ENCODE peak calls at places on chromosomes 2 and 18, in nine cellular contexts. G is NCI-H774; H is activated T-cell treated with anti-CD3 and anti-CD28 coated beads, Interleukin-2, amount 50 U/mL, for 72 hours; I is T47D; S is NCI-H446; A is H7; Y is GDM1; T is A172; X is substantia nigra. L is an unnamed sample.

GRCh38 chr2:195477248-195477995 is 179.6 kb upstream of the SLC39A10 start:
- DNase-seq in S (no peak), T (peak; percentile 75), I (no peak), G (no peak), Y (no peak), H (no peak), X (no peak), A (no peak), L (no peak)

GRCh38 chr18:45792551-45793294 is 32.8 kb upstream of the SIGLEC15 start:
- DNase-seq in S (no peak), X (no peak), G (no peak), T (no peak), H (no peak), I (no peak), Y (no peak), A (no peak), L (no peak)

GRCh38 chr2:43642363-43642762 is 5.3 kb downstream of the PLEKHH2 start:
- DNase-seq in G (no peak), I (no peak), S (no peak), Y (no peak), H (no peak), A (no peak), X (no peak), T (no peak), L (no peak)

GRCh38 chr2:37829616-37830385 is 95.3 kb upstream of the RMDN2 start:
- DNase-seq in A (no peak), I (no peak), G (no peak), X (no peak), T (no peak), Y (no peak), S (no peak), H (no peak), L (no peak)

GRCh38 chr2:152729844-152730243 is 11.4 kb downstream of the ARL6IP6 start:
- DNase-seq in G (no peak), S (no peak), Y (no peak), X (no peak), I (no peak), A (no peak), T (no peak), H (no peak), L (no peak)

GRCh38 chr2:12685145-12685544 is 31.6 kb upstream of the TRIB2 start:
- DNase-seq in Y (no peak), S (no peak), H (no peak), A (no peak), I (no peak), G (no peak), X (no peak), T (no peak), L (no peak)

GRCh38 chr2:154427453-154427852 is 271.0 kb upstream of the KCNJ3 start:
- DNase-seq in S (no peak), Y (no peak), H (no peak), A (no peak), T (no peak), X (no peak), I (no peak), G (no peak), L (no peak)

GRCh38 chr2:58449286-58450010 is 208.3 kb upstream of the FANCL start:
- DNase-seq in A (peak; percentile 18), G (no peak), I (no peak), T (peak; percentile 18), H (no peak), S (peak; percentile 42), Y (no peak), X (no peak), L (no peak)

GRCh38 chr18:7945882-7946281 is 378.8 kb downstream of the PTPRM start:
- DNase-seq in S (no peak), T (peak; percentile 79), A (no peak), X (no peak), I (no peak), H (no peak), Y (no peak), G (no peak), L (no peak)

GRCh38 chr2:59947917-59948534 is 605.4 kb downstream of the BCL11A start:
- DNase-seq in Y (no peak), T (no peak), A (no peak), I (no peak), S (no peak), G (no peak), X (no peak), H (no peak), L (no peak)

GRCh38 chr18:2656237-2657042 is 914 bp downstream of the SMCHD1 start:
- DNase-seq in X (no peak), T (peak; percentile 20), H (peak; percentile 51), A (peak; percentile 71), I (peak; percentile 11), G (no peak), S (no peak), Y (no peak), L (no peak)

GRCh38 chr2:223247136-223247535 is 195.1 kb downstream of the KCNE4 start:
- DNase-seq in S (peak; percentile 55), A (peak; percentile 9), X (no peak), T (peak; percentile 45), H (no peak), G (no peak), I (no peak), Y (no peak), L (no peak)

GRCh38 chr2:168552450-168552856 is 96.4 kb downstream of the CERS6 start:
- DNase-seq in H (no peak), Y (no peak), X (no peak), I (no peak), T (no peak), A (peak; percentile 67), G (peak; percentile 75), S (no peak), L (no peak)

GRCh38 chr2:128316777-128317185 is 1.9 kb downstream of the HS6ST1 start:
- DNase-seq in H (no peak), G (no peak), S (no peak), X (no peak), A (no peak), Y (no peak), T (no peak), I (no peak), L (no peak)

GRCh38 chr2:25685741-25686140 is 12.4 kb upstream of the DTNB start:
- DNase-seq in H (no peak), A (no peak), X (no peak), T (no peak), G (peak; percentile 54), Y (no peak), S (no peak), I (no peak), L (no peak)

GRCh38 chr2:195622966-195623365 is 34.1 kb upstream of the SLC39A10 start:
- DNase-seq in T (no peak), G (no peak), H (no peak), A (no peak), I (no peak), X (no peak), S (no peak), Y (no peak), L (no peak)

GRCh38 chr2:182148344-182148743 is 162.7 kb downstream of the PPP1R1C start:
- DNase-seq in A (no peak), X (no peak), G (no peak), I (no peak), S (peak; percentile 91), T (no peak), Y (no peak), H (no peak), L (no peak)

GRCh38 chr2:100321881-100322820 is at the start of gene LONRF2:
- DNase-seq in S (no peak), I (peak; percentile 52), T (peak; percentile 8), G (peak; percentile 32), Y (no peak), A (peak; percentile 79), H (peak; percentile 25), X (no peak), L (no peak)

GRCh38 chr2:26959320-26959719 is 11.1 kb upstream of the MAPRE3 start:
- DNase-seq in Y (no peak), X (no peak), T (no peak), H (no peak), G (no peak), I (no peak), S (no peak), A (no peak), L (no peak)

GRCh38 chr2:85514323-85514722 is 24.6 kb upstream of the MAT2A start:
- DNase-seq in G (no peak), T (no peak), A (no peak), I (no peak), H (no peak), S (no peak), X (no peak), Y (no peak), L (no peak)

GRCh38 chr2:177658309-177658708 is 265.7 kb downstream of the AGPS start:
- DNase-seq in A (no peak), Y (no peak), S (no peak), T (no peak), X (no peak), H (no peak), G (no peak), I (no peak), L (no peak)

GRCh38 chr2:46001290-46001689 is 295.9 kb upstream of the EPAS1 start:
- DNase-seq in T (no peak), A (no peak), G (no peak), S (no peak), I (no peak), H (no peak), Y (no peak), X (no peak), L (no peak)

GRCh38 chr2:46164581-46165301 is 132.5 kb upstream of the EPAS1 start:
- DNase-seq in Y (no peak), T (peak; percentile 90), A (no peak), G (no peak), I (no peak), X (no peak), H (no peak), S (peak; percentile 14), L (no peak)

GRCh38 chr18:46680784-46681695 is 24.0 kb upstream of the LOXHD1 start:
- DNase-seq in H (no peak), A (no peak), X (no peak), G (no peak), S (no peak), T (no peak), I (no peak), Y (no peak), L (no peak)

GRCh38 chr2:200259577-200259957 is 46.9 kb upstream of the SPATS2L start:
- DNase-seq in A (no peak), S (no peak), G (peak; percentile 12), Y (no peak), H (no peak), T (no peak), I (no peak), X (no peak), L (no peak)

GRCh38 chr18:59005266-59005665 is 134.4 kb upstream of the SEC11C start:
- DNase-seq in I (no peak), H (no peak), Y (no peak), T (peak; percentile 81), S (peak; percentile 63), X (no peak), A (peak; percentile 22), G (no peak), L (no peak)

GRCh38 chr2:221342388-221342787 is 229.7 kb downstream of the EPHA4 start:
- DNase-seq in T (no peak), H (no peak), I (no peak), X (no peak), A (no peak), S (no peak), G (no peak), Y (no peak), L (no peak)

GRCh38 chr2:120587326-120587996 is 148.2 kb upstream of the GLI2 start:
- DNase-seq in X (no peak), Y (no peak), I (no peak), H (no peak), A (peak; percentile 96), G (no peak), T (no peak), S (no peak), L (no peak)

GRCh38 chr2:16228471-16228870 is 288.1 kb downstream of the MYCN start:
- DNase-seq in G (no peak), T (no peak), S (no peak), A (no peak), H (no peak), I (no peak), Y (no peak), X (no peak), L (no peak)

L was measured in DMS 273 treated with DMSO at 0.1 percent for 48 hours.